ENCODE peak calls at places on chromosome 6, in ten cellular contexts. I is NCI-H1930; V is amniotic stem cell; L is COLO829; T is stimulated activated CD8-positive, alpha-beta memory T cell treated with anti-CD3 and anti-CD28 coated beads, Interleukin-15, amount 100 ng/mL, for 24 hours; A is DMS 273 treated with DMSO at 0.1 percent for 48 hours; P is MV-4-11; O is Peyer's patch; J is gastrocnemius medialis; G is RPMI8226. F is an unnamed sample.
A peak's percentile ranks its signal among the peaks of the same experiment; 100 is the strongest.

GRCh38 chr6:8061736-8062135 is 2.5 kb downstream of the BLOC1S5 start:
- DNase-seq in I (no peak), V (no peak), L (no peak), T (no peak), A (no peak), P (no peak), O (no peak), J (no peak), G (no peak), F (no peak)

GRCh38 chr6:83042671-83043070 is 23.0 kb downstream of the UBE3D start:
- DNase-seq in I (no peak), V (no peak), L (no peak), T (no peak), A (no peak), P (no peak), O (no peak), J (no peak), G (no peak), F (no peak)

GRCh38 chr6:11484441-11484840 is 53.1 kb upstream of the TMEM170B start:
- DNase-seq in I (no peak), V (no peak), L (no peak), T (no peak), A (no peak), P (no peak), O (no peak), J (no peak), G (no peak), F (no peak)

GRCh38 chr6:137000825-137001224 is 43.9 kb downstream of the IL20RA start:
- DNase-seq in I (no peak), V (no peak), L (no peak), T (no peak), A (no peak), P (no peak), O (no peak), J (no peak), G (no peak), F (no peak)

GRCh38 chr6:18309046-18309445 is 44.7 kb upstream of the DEK start:
- DNase-seq in I (no peak), V (no peak), L (no peak), T (no peak), A (no peak), P (no peak), O (no peak), J (no peak), G (no peak), F (no peak)

GRCh38 chr6:85460154-85460950 is 10.5 kb downstream of the NT5E start:
- DNase-seq in I (no peak), V (no peak), L (no peak), T (no peak), A (no peak), P (no peak), O (no peak), J (no peak), G (no peak), F (no peak)

GRCh38 chr6:162262466-162263196 is 464.9 kb downstream of the PRKN start:
- DNase-seq in I (no peak), V (no peak), L (no peak), T (no peak), A (no peak), P (no peak), O (no peak), J (no peak), G (no peak), F (no peak)

GRCh38 chr6:34531580-34532201 is 24.4 kb downstream of the SPDEF start:
- DNase-seq in I (no peak), V (no peak), L (no peak), T (no peak), A (no peak), P (no peak), O (no peak), J (peak; percentile 63), G (no peak), F (peak; percentile 46)

GRCh38 chr6:87553159-87553765 is 36.5 kb downstream of the RARS2 start:
- DNase-seq in I (no peak), V (no peak), L (no peak), T (no peak), A (no peak), P (no peak), O (no peak), J (no peak), G (no peak), F (no peak)

GRCh38 chr6:169956580-169956979 is 205.2 kb downstream of the ERMARD start:
- DNase-seq in I (no peak), V (no peak), L (no peak), T (no peak), A (no peak), P (no peak), O (peak; percentile 38), J (no peak), G (no peak), F (no peak)

GRCh38 chr6:113405326-113406050 is 451.7 kb upstream of the MARCKS start:
- DNase-seq in I (no peak), V (no peak), L (no peak), T (no peak), A (no peak), P (no peak), O (no peak), J (no peak), G (no peak), F (no peak)

GRCh38 chr6:43978473-43979360 is 148.5 kb downstream of the MRPL14 start:
- DNase-seq in I (no peak), V (no peak), L (no peak), T (no peak), A (no peak), P (peak; percentile 65), O (peak; percentile 41), J (no peak), G (no peak), F (no peak)

GRCh38 chr6:36386495-36387439 is 702 bp downstream of the ETV7 start:
- DNase-seq in I (no peak), V (peak; percentile 33), L (peak; percentile 69), T (no peak), A (no peak), P (peak; percentile 14), O (peak; percentile 54), J (no peak), G (peak; percentile 22), F (peak; percentile 87)

GRCh38 chr6:127069659-127070279 is 48.7 kb upstream of the RSPO3 start:
- DNase-seq in I (no peak), V (no peak), L (peak; percentile 9), T (no peak), A (peak; percentile 5), P (no peak), O (no peak), J (no peak), G (peak; percentile 5), F (no peak)

GRCh38 chr6:74070091-74070490 is 374.1 kb downstream of the CD109 start:
- DNase-seq in I (no peak), V (no peak), L (no peak), T (no peak), A (no peak), P (no peak), O (no peak), J (no peak), G (no peak), F (no peak)

GRCh38 chr6:105207524-105208269 is 27.9 kb upstream of the POPDC3 start:
- DNase-seq in I (no peak), V (no peak), L (no peak), T (no peak), A (no peak), P (peak; percentile 24), O (no peak), J (no peak), G (no peak), F (no peak)

GRCh38 chr6:1720620-1721322 is 111.1 kb downstream of the FOXC1 start:
- DNase-seq in I (no peak), V (no peak), L (no peak), T (no peak), A (no peak), P (no peak), O (no peak), J (no peak), G (no peak), F (no peak)

GRCh38 chr6:127933137-127933536 is 32.3 kb upstream of the THEMIS start:
- DNase-seq in I (no peak), V (no peak), L (no peak), T (no peak), A (no peak), P (no peak), O (no peak), J (no peak), G (no peak), F (no peak)

GRCh38 chr6:12886961-12887775 is 170.6 kb downstream of the PHACTR1 start:
- DNase-seq in I (no peak), V (no peak), L (no peak), T (no peak), A (no peak), P (no peak), O (no peak), J (no peak), G (no peak), F (no peak)

GRCh38 chr6:38052035-38052434 is 232.5 kb downstream of the ZFAND3 start:
- DNase-seq in I (no peak), V (no peak), L (no peak), T (no peak), A (no peak), P (no peak), O (no peak), J (no peak), G (no peak), F (no peak)

GRCh38 chr6:32637219-32637880 is at the start of gene HLA-DQA1:
- DNase-seq in I (no peak), V (no peak), L (no peak), T (no peak), A (no peak), P (no peak), O (no peak), J (no peak), G (no peak), F (no peak)

GRCh38 chr6:170244721-170245201 is 46.1 kb downstream of the DLL1 start:
- DNase-seq in I (no peak), V (no peak), L (no peak), T (no peak), A (no peak), P (no peak), O (no peak), J (no peak), G (no peak), F (no peak)

GRCh38 chr6:152897807-152898399 is 84.9 kb downstream of the FBXO5 start:
- DNase-seq in I (no peak), V (peak; percentile 2), L (peak; percentile 56), T (peak; percentile 35), A (no peak), P (peak; percentile 42), O (peak; percentile 74), J (peak; percentile 22), G (peak; percentile 65), F (peak; percentile 59)

GRCh38 chr6:155980680-155981079 is 525.0 kb upstream of the NOX3 start:
- DNase-seq in I (no peak), V (no peak), L (no peak), T (no peak), A (no peak), P (no peak), O (no peak), J (no peak), G (no peak), F (no peak)

GRCh38 chr6:44569931-44570385 is 182.5 kb downstream of the CDC5L start:
- DNase-seq in I (no peak), V (peak; percentile 16), L (no peak), T (no peak), A (no peak), P (peak; percentile 87), O (peak; percentile 54), J (peak; percentile 20), G (no peak), F (peak; percentile 80)

GRCh38 chr6:45075246-45075645 is 252.9 kb upstream of the RUNX2 start:
- DNase-seq in I (no peak), V (peak; percentile 59), L (no peak), T (no peak), A (no peak), P (no peak), O (no peak), J (no peak), G (no peak), F (no peak)

GRCh38 chr6:148951662-148952061 is 204.8 kb downstream of the UST start:
- DNase-seq in I (no peak), V (no peak), L (no peak), T (no peak), A (no peak), P (no peak), O (no peak), J (no peak), G (no peak), F (no peak)

GRCh38 chr6:27183082-27183832 is 64.2 kb upstream of the PRSS16 start:
- DNase-seq in I (no peak), V (no peak), L (no peak), T (no peak), A (no peak), P (no peak), O (no peak), J (no peak), G (no peak), F (no peak)